ENCODE peak calls at places on chromosomes 13 and 19, in seven cellular contexts. One of them, this sample, is unnamed.

GRCh38 chr19:21704320-21704719 is 63.1 kb downstream of the ZNF100 start:
- DNase-seq in activated gamma-delta T cell treated with anti-CD3 and anti-CD28 coated beads, Interleukin-2, amount 50 U/mL, for 16 hours: no peak
- DNase-seq in stimulated activated CD4-positive, alpha-beta T cell treated with anti-CD3 and anti-CD28 coated beads, Interleukin-12 subunit alpha, Interleukin-12 subunit beta, amount 100 ng/mL, for 24 hours: no peak
- DNase-seq in AG08396: no peak
- DNase-seq in anterior cingulate cortex: no peak
- DNase-seq in GOT3: no peak
- DNase-seq in neural progenitor cell: no peak
- DNase-seq in this sample: no peak

GRCh38 chr19:29893606-29894284 is 48.3 kb upstream of the URI1 start:
- DNase-seq in activated gamma-delta T cell treated with anti-CD3 and anti-CD28 coated beads, Interleukin-2, amount 50 U/mL, for 16 hours: no peak
- DNase-seq in AG08396: no peak
- DNase-seq in neural progenitor cell: no peak
- DNase-seq in stimulated activated CD4-positive, alpha-beta T cell treated with anti-CD3 and anti-CD28 coated beads, Interleukin-12 subunit alpha, Interleukin-12 subunit beta, amount 100 ng/mL, for 24 hours: no peak
- DNase-seq in anterior cingulate cortex: no peak
- DNase-seq in GOT3: no peak
- DNase-seq in this sample: no peak

GRCh38 chr19:14639536-14640277 is 34.9 kb downstream of the ADGRE3 start:
- DNase-seq in anterior cingulate cortex: no peak
- DNase-seq in stimulated activated CD4-positive, alpha-beta T cell treated with anti-CD3 and anti-CD28 coated beads, Interleukin-12 subunit alpha, Interleukin-12 subunit beta, amount 100 ng/mL, for 24 hours: no peak
- DNase-seq in GOT3: no peak
- DNase-seq in activated gamma-delta T cell treated with anti-CD3 and anti-CD28 coated beads, Interleukin-2, amount 50 U/mL, for 16 hours: no peak
- DNase-seq in AG08396: no peak
- DNase-seq in neural progenitor cell: no peak
- DNase-seq in this sample: no peak

GRCh38 chr19:49678970-49679831 is 2.1 kb downstream of the PRMT1 start:
- DNase-seq in neural progenitor cell: no peak
- DNase-seq in anterior cingulate cortex: no peak
- DNase-seq in GOT3: no peak
- DNase-seq in activated gamma-delta T cell treated with anti-CD3 and anti-CD28 coated beads, Interleukin-2, amount 50 U/mL, for 16 hours: no peak
- DNase-seq in stimulated activated CD4-positive, alpha-beta T cell treated with anti-CD3 and anti-CD28 coated beads, Interleukin-12 subunit alpha, Interleukin-12 subunit beta, amount 100 ng/mL, for 24 hours: no peak
- DNase-seq in AG08396: no peak
- DNase-seq in this sample: no peak

GRCh38 chr13:33453911-33454310 is 168.4 kb upstream of the STARD13 start:
- DNase-seq in anterior cingulate cortex: no peak
- DNase-seq in neural progenitor cell: no peak
- DNase-seq in GOT3: no peak
- DNase-seq in activated gamma-delta T cell treated with anti-CD3 and anti-CD28 coated beads, Interleukin-2, amount 50 U/mL, for 16 hours: no peak
- DNase-seq in stimulated activated CD4-positive, alpha-beta T cell treated with anti-CD3 and anti-CD28 coated beads, Interleukin-12 subunit alpha, Interleukin-12 subunit beta, amount 100 ng/mL, for 24 hours: no peak
- DNase-seq in AG08396: no peak
- DNase-seq in this sample: no peak

GRCh38 chr19:29927944-29928669 is 13.9 kb upstream of the URI1 start:
- DNase-seq in activated gamma-delta T cell treated with anti-CD3 and anti-CD28 coated beads, Interleukin-2, amount 50 U/mL, for 16 hours: no peak
- DNase-seq in AG08396: no peak
- DNase-seq in neural progenitor cell: peak
- DNase-seq in stimulated activated CD4-positive, alpha-beta T cell treated with anti-CD3 and anti-CD28 coated beads, Interleukin-12 subunit alpha, Interleukin-12 subunit beta, amount 100 ng/mL, for 24 hours: no peak
- DNase-seq in anterior cingulate cortex: no peak
- DNase-seq in GOT3: no peak
- DNase-seq in this sample: no peak

GRCh38 chr19:50500060-50500752 is 10.8 kb downstream of the JOSD2 start:
- DNase-seq in stimulated activated CD4-positive, alpha-beta T cell treated with anti-CD3 and anti-CD28 coated beads, Interleukin-12 subunit alpha, Interleukin-12 subunit beta, amount 100 ng/mL, for 24 hours: no peak
- DNase-seq in activated gamma-delta T cell treated with anti-CD3 and anti-CD28 coated beads, Interleukin-2, amount 50 U/mL, for 16 hours: no peak
- DNase-seq in GOT3: no peak
- DNase-seq in neural progenitor cell: peak
- DNase-seq in AG08396: no peak
- DNase-seq in anterior cingulate cortex: peak
- DNase-seq in this sample: peak

GRCh38 chr19:49069026-49069425 is 3.5 kb downstream of the KCNA7 start:
- DNase-seq in stimulated activated CD4-positive, alpha-beta T cell treated with anti-CD3 and anti-CD28 coated beads, Interleukin-12 subunit alpha, Interleukin-12 subunit beta, amount 100 ng/mL, for 24 hours: no peak
- DNase-seq in neural progenitor cell: no peak
- DNase-seq in AG08396: no peak
- DNase-seq in GOT3: no peak
- DNase-seq in activated gamma-delta T cell treated with anti-CD3 and anti-CD28 coated beads, Interleukin-2, amount 50 U/mL, for 16 hours: no peak
- DNase-seq in anterior cingulate cortex: no peak
- DNase-seq in this sample: no peak

GRCh38 chr19:6088677-6089063 is 21.6 kb downstream of the RFX2 start:
- DNase-seq in neural progenitor cell: no peak
- DNase-seq in activated gamma-delta T cell treated with anti-CD3 and anti-CD28 coated beads, Interleukin-2, amount 50 U/mL, for 16 hours: no peak
- DNase-seq in AG08396: no peak
- DNase-seq in anterior cingulate cortex: no peak
- DNase-seq in GOT3: no peak
- DNase-seq in stimulated activated CD4-positive, alpha-beta T cell treated with anti-CD3 and anti-CD28 coated beads, Interleukin-12 subunit alpha, Interleukin-12 subunit beta, amount 100 ng/mL, for 24 hours: no peak
- DNase-seq in this sample: no peak

GRCh38 chr13:36866232-36866631 is 47.2 kb downstream of the RFXAP start:
- DNase-seq in AG08396: no peak
- DNase-seq in stimulated activated CD4-positive, alpha-beta T cell treated with anti-CD3 and anti-CD28 coated beads, Interleukin-12 subunit alpha, Interleukin-12 subunit beta, amount 100 ng/mL, for 24 hours: no peak
- DNase-seq in activated gamma-delta T cell treated with anti-CD3 and anti-CD28 coated beads, Interleukin-2, amount 50 U/mL, for 16 hours: no peak
- DNase-seq in GOT3: no peak
- DNase-seq in neural progenitor cell: no peak
- DNase-seq in anterior cingulate cortex: no peak
- DNase-seq in this sample: no peak

GRCh38 chr19:47296036-47296435 is 13.6 kb upstream of the C5AR1 start:
- DNase-seq in anterior cingulate cortex: peak
- DNase-seq in neural progenitor cell: peak
- DNase-seq in GOT3: peak
- DNase-seq in stimulated activated CD4-positive, alpha-beta T cell treated with anti-CD3 and anti-CD28 coated beads, Interleukin-12 subunit alpha, Interleukin-12 subunit beta, amount 100 ng/mL, for 24 hours: peak
- DNase-seq in activated gamma-delta T cell treated with anti-CD3 and anti-CD28 coated beads, Interleukin-2, amount 50 U/mL, for 16 hours: peak
- DNase-seq in AG08396: peak
- DNase-seq in this sample: peak

GRCh38 chr13:99979453-99980200 is 2.0 kb upstream of the ZIC2 start:
- DNase-seq in activated gamma-delta T cell treated with anti-CD3 and anti-CD28 coated beads, Interleukin-2, amount 50 U/mL, for 16 hours: no peak
- DNase-seq in GOT3: no peak
- DNase-seq in AG08396: no peak
- DNase-seq in stimulated activated CD4-positive, alpha-beta T cell treated with anti-CD3 and anti-CD28 coated beads, Interleukin-12 subunit alpha, Interleukin-12 subunit beta, amount 100 ng/mL, for 24 hours: no peak
- DNase-seq in neural progenitor cell: peak
- DNase-seq in anterior cingulate cortex: no peak
- DNase-seq in this sample: peak

GRCh38 chr19:18379803-18380747 is 5.9 kb upstream of the GDF15 start:
- DNase-seq in activated gamma-delta T cell treated with anti-CD3 and anti-CD28 coated beads, Interleukin-2, amount 50 U/mL, for 16 hours: no peak
- DNase-seq in stimulated activated CD4-positive, alpha-beta T cell treated with anti-CD3 and anti-CD28 coated beads, Interleukin-12 subunit alpha, Interleukin-12 subunit beta, amount 100 ng/mL, for 24 hours: no peak
- DNase-seq in neural progenitor cell: no peak
- DNase-seq in AG08396: peak
- DNase-seq in GOT3: no peak
- DNase-seq in anterior cingulate cortex: no peak
- DNase-seq in this sample: peak

GRCh38 chr19:6048808-6049405 is 61.4 kb downstream of the RFX2 start:
- DNase-seq in activated gamma-delta T cell treated with anti-CD3 and anti-CD28 coated beads, Interleukin-2, amount 50 U/mL, for 16 hours: peak
- DNase-seq in AG08396: peak
- DNase-seq in GOT3: no peak
- DNase-seq in anterior cingulate cortex: peak
- DNase-seq in neural progenitor cell: peak
- DNase-seq in stimulated activated CD4-positive, alpha-beta T cell treated with anti-CD3 and anti-CD28 coated beads, Interleukin-12 subunit alpha, Interleukin-12 subunit beta, amount 100 ng/mL, for 24 hours: peak
- DNase-seq in this sample: peak

GRCh38 chr19:10720607-10721125 is 2.8 kb downstream of the DNM2 start:
- DNase-seq in stimulated activated CD4-positive, alpha-beta T cell treated with anti-CD3 and anti-CD28 coated beads, Interleukin-12 subunit alpha, Interleukin-12 subunit beta, amount 100 ng/mL, for 24 hours: no peak
- DNase-seq in activated gamma-delta T cell treated with anti-CD3 and anti-CD28 coated beads, Interleukin-2, amount 50 U/mL, for 16 hours: no peak
- DNase-seq in GOT3: no peak
- DNase-seq in neural progenitor cell: no peak
- DNase-seq in anterior cingulate cortex: no peak
- DNase-seq in AG08396: no peak
- DNase-seq in this sample: no peak